ENCODE peak calls at places on chromosome 1, in ten cellular contexts. One of them, this sample, is unnamed.

GRCh38 chr1:112761714-112762480 is 46.8 kb upstream of the PPM1J start:
- DNase-seq in transverse colon: no peak
- DNase-seq in progenitor cell of endocrine pancreas: no peak
- DNase-seq in cardiac muscle cell: no peak
- DNase-seq in GM20000: no peak
- DNase-seq in fibroblast of mammary gland: no peak
- DNase-seq in CD8-positive, alpha-beta T cell: no peak
- DNase-seq in body of pancreas: no peak
- DNase-seq in astrocyte: no peak
- DNase-seq in Caco-2: no peak
- DNase-seq in this sample: no peak

GRCh38 chr1:180530501-180530900 is 28.1 kb upstream of the ACBD6 start:
- DNase-seq in Caco-2: no peak
- DNase-seq in CD8-positive, alpha-beta T cell: no peak
- DNase-seq in GM20000: no peak
- DNase-seq in body of pancreas: peak; percentile 55
- DNase-seq in fibroblast of mammary gland: peak; percentile 57
- DNase-seq in transverse colon: peak; percentile 11
- DNase-seq in progenitor cell of endocrine pancreas: no peak
- DNase-seq in astrocyte: peak; percentile 93
- DNase-seq in cardiac muscle cell: peak; percentile 92
- DNase-seq in this sample: peak; percentile 91

GRCh38 chr1:116918714-116919357 is 9.1 kb downstream of the PTGFRN start:
- DNase-seq in Caco-2: no peak
- DNase-seq in GM20000: no peak
- DNase-seq in transverse colon: no peak
- DNase-seq in cardiac muscle cell: no peak
- DNase-seq in body of pancreas: no peak
- DNase-seq in progenitor cell of endocrine pancreas: no peak
- DNase-seq in fibroblast of mammary gland: no peak
- DNase-seq in CD8-positive, alpha-beta T cell: no peak
- DNase-seq in astrocyte: no peak
- DNase-seq in this sample: no peak

GRCh38 chr1:54619749-54620148 is 3.6 kb downstream of the FAM151A start:
- DNase-seq in body of pancreas: no peak
- DNase-seq in progenitor cell of endocrine pancreas: no peak
- DNase-seq in Caco-2: no peak
- DNase-seq in GM20000: no peak
- DNase-seq in cardiac muscle cell: no peak
- DNase-seq in CD8-positive, alpha-beta T cell: no peak
- DNase-seq in astrocyte: no peak
- DNase-seq in transverse colon: no peak
- DNase-seq in fibroblast of mammary gland: no peak
- DNase-seq in this sample: no peak

GRCh38 chr1:185555743-185556142 is 178.4 kb upstream of the HMCN1 start:
- DNase-seq in CD8-positive, alpha-beta T cell: no peak
- DNase-seq in cardiac muscle cell: no peak
- DNase-seq in fibroblast of mammary gland: no peak
- DNase-seq in progenitor cell of endocrine pancreas: no peak
- DNase-seq in transverse colon: no peak
- DNase-seq in body of pancreas: no peak
- DNase-seq in astrocyte: no peak
- DNase-seq in Caco-2: no peak
- DNase-seq in GM20000: no peak
- DNase-seq in this sample: no peak

GRCh38 chr1:111857251-111857651 is 101.5 kb downstream of the DDX20 start:
- DNase-seq in body of pancreas: peak; percentile 38
- DNase-seq in progenitor cell of endocrine pancreas: no peak
- DNase-seq in CD8-positive, alpha-beta T cell: no peak
- DNase-seq in cardiac muscle cell: no peak
- DNase-seq in Caco-2: no peak
- DNase-seq in transverse colon: no peak
- DNase-seq in GM20000: no peak
- DNase-seq in astrocyte: no peak
- DNase-seq in fibroblast of mammary gland: no peak
- DNase-seq in this sample: no peak

GRCh38 chr1:167544447-167544846 is 9.1 kb downstream of the CREG1 start:
- DNase-seq in fibroblast of mammary gland: no peak
- DNase-seq in transverse colon: peak; percentile 18
- DNase-seq in GM20000: no peak
- DNase-seq in body of pancreas: no peak
- DNase-seq in Caco-2: no peak
- DNase-seq in cardiac muscle cell: no peak
- DNase-seq in CD8-positive, alpha-beta T cell: no peak
- DNase-seq in progenitor cell of endocrine pancreas: no peak
- DNase-seq in astrocyte: no peak
- DNase-seq in this sample: no peak

GRCh38 chr1:94068831-94069648 is 51.9 kb downstream of the ABCA4 start:
- DNase-seq in CD8-positive, alpha-beta T cell: no peak
- DNase-seq in GM20000: no peak
- DNase-seq in fibroblast of mammary gland: no peak
- DNase-seq in progenitor cell of endocrine pancreas: no peak
- DNase-seq in Caco-2: peak; percentile 69
- DNase-seq in transverse colon: peak; percentile 55
- DNase-seq in astrocyte: peak; percentile 73
- DNase-seq in cardiac muscle cell: peak; percentile 58
- DNase-seq in body of pancreas: peak; percentile 90
- DNase-seq in this sample: no peak

GRCh38 chr1:183416850-183417690 is 1.1 kb downstream of the NMNAT2 start:
- DNase-seq in GM20000: no peak
- DNase-seq in astrocyte: peak; percentile 37
- DNase-seq in Caco-2: no peak
- DNase-seq in CD8-positive, alpha-beta T cell: no peak
- DNase-seq in body of pancreas: peak; percentile 51
- DNase-seq in progenitor cell of endocrine pancreas: peak; percentile 81
- DNase-seq in cardiac muscle cell: peak; percentile 78
- DNase-seq in fibroblast of mammary gland: peak; percentile 54
- DNase-seq in transverse colon: peak; percentile 31
- DNase-seq in this sample: peak; percentile 39

GRCh38 chr1:16617778-16618580 is 4.6 kb upstream of the NBPF1 start:
- DNase-seq in astrocyte: no peak
- DNase-seq in progenitor cell of endocrine pancreas: peak; percentile 10
- DNase-seq in fibroblast of mammary gland: no peak
- DNase-seq in CD8-positive, alpha-beta T cell: no peak
- DNase-seq in GM20000: no peak
- DNase-seq in cardiac muscle cell: no peak
- DNase-seq in Caco-2: peak; percentile 19
- DNase-seq in transverse colon: no peak
- DNase-seq in body of pancreas: no peak
- DNase-seq in this sample: no peak

GRCh38 chr1:192979542-192979941 is 79.6 kb downstream of the UCHL5 start:
- DNase-seq in GM20000: no peak
- DNase-seq in Caco-2: no peak
- DNase-seq in cardiac muscle cell: no peak
- DNase-seq in progenitor cell of endocrine pancreas: no peak
- DNase-seq in astrocyte: peak; percentile 43
- DNase-seq in body of pancreas: no peak
- DNase-seq in CD8-positive, alpha-beta T cell: no peak
- DNase-seq in transverse colon: no peak
- DNase-seq in fibroblast of mammary gland: no peak
- DNase-seq in this sample: no peak

GRCh38 chr1:154501423-154502065 is 475 bp upstream of the TDRD10 start:
- DNase-seq in transverse colon: peak; percentile 37
- DNase-seq in CD8-positive, alpha-beta T cell: no peak
- DNase-seq in body of pancreas: peak; percentile 30
- DNase-seq in cardiac muscle cell: peak; percentile 40
- DNase-seq in Caco-2: no peak
- DNase-seq in progenitor cell of endocrine pancreas: no peak
- DNase-seq in GM20000: peak; percentile 58
- DNase-seq in astrocyte: no peak
- DNase-seq in fibroblast of mammary gland: no peak
- DNase-seq in this sample: no peak

GRCh38 chr1:163875927-163876320 is 554.2 kb downstream of the NUF2 start:
- DNase-seq in transverse colon: no peak
- DNase-seq in fibroblast of mammary gland: peak; percentile 89
- DNase-seq in GM20000: no peak
- DNase-seq in CD8-positive, alpha-beta T cell: no peak
- DNase-seq in body of pancreas: peak; percentile 8
- DNase-seq in astrocyte: peak; percentile 72
- DNase-seq in progenitor cell of endocrine pancreas: no peak
- DNase-seq in cardiac muscle cell: peak; percentile 78
- DNase-seq in Caco-2: no peak
- DNase-seq in this sample: peak; percentile 97

DNA sequence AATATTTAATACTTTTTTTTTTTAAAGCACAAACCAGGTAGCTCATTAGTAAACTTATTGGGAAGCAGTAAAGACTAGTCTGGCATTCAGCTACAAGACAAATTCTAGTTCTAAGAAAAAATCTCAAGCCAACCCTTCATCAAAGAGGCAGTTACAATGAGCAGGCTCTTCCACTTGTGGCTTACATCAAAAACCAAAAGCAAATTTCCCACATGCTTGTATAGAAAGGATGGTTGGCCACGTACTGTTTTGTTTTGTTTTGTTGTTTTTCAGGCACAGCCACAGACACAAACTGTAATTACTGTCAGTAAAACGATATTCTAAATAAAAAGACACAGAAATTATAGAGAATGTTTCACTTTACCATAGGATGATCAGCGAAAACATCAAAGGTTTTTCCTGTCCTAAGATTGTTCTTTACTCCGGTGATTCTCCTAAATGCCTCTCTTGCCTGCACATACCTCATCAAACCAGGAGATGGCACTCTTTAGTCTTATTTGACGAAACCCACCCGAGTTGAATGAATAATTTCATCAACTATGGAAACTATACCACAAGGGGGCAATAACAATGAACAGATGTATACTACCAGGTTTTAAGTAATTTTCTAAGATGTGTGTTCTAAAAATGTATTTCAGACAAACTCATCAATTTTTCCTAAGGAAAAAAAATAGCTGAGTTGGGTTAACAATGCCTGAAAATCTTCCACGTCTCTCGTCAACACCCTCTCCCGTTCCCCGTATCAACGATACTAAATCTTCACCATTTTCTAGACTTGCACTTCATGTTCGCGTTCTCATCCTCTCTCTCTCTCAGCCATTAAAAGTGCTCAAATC is 26.9 kb downstream of the RPL5 start:
- DNase-seq in progenitor cell of endocrine pancreas: peak; percentile 28
- DNase-seq in body of pancreas: peak; percentile 84
- DNase-seq in transverse colon: peak; percentile 59
- DNase-seq in cardiac muscle cell: peak; percentile 88
- DNase-seq in GM20000: peak; percentile 61
- DNase-seq in Caco-2: peak; percentile 46
- DNase-seq in fibroblast of mammary gland: peak; percentile 86
- DNase-seq in astrocyte: peak; percentile 52
- DNase-seq in CD8-positive, alpha-beta T cell: peak; percentile 9
- DNase-seq in this sample: peak; percentile 82
- TF ChIP-seq CTCF in progenitor cell of endocrine pancreas: peak; percentile 94
- TF ChIP-seq CTCF in body of pancreas: peak; percentile 99
- TF ChIP-seq CTCF in transverse colon: peak; percentile 88
- TF ChIP-seq CTCF in cardiac muscle cell: peak; percentile 93
- TF ChIP-seq CTCF in GM20000: peak; percentile 73
- TF ChIP-seq CTCF in Caco-2: peak; percentile 67
- TF ChIP-seq CTCF in fibroblast of mammary gland: peak; percentile 96
- TF ChIP-seq CTCF in astrocyte: peak; percentile 100
- TF ChIP-seq CTCF in CD8-positive, alpha-beta T cell: peak; percentile 98
- TF ChIP-seq CTCF in this sample: peak; percentile 99

DNA sequence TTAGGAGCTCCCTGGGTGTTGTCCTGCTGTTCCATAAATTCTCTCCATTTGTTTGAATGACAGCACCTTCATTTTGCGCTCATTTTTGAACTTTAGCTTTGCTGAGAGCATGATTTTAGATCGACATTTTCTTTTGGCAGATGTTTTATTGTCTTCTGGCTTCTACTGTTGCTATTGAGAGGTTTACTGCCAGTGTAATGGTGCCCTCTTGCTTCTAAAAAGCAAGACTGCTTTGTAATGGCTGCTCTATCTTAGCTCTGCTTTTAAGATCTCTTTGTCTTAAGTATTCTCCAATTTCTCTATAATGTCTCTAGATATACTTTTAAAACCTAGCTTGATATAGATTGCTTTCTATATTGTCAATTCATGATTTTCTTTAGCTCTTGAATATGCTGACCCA is 27.8 kb downstream of the THEM4 start:
- DNase-seq in Caco-2: no peak
- DNase-seq in transverse colon: no peak
- DNase-seq in CD8-positive, alpha-beta T cell: no peak
- DNase-seq in GM20000: no peak
- DNase-seq in body of pancreas: no peak
- DNase-seq in progenitor cell of endocrine pancreas: no peak
- DNase-seq in astrocyte: no peak
- DNase-seq in fibroblast of mammary gland: no peak
- DNase-seq in cardiac muscle cell: no peak
- DNase-seq in this sample: no peak
- TF ChIP-seq CTCF in Caco-2: no peak
- TF ChIP-seq CTCF in transverse colon: peak; percentile 5
- TF ChIP-seq CTCF in CD8-positive, alpha-beta T cell: no peak
- TF ChIP-seq CTCF in GM20000: no peak
- TF ChIP-seq CTCF in body of pancreas: peak; percentile 25
- TF ChIP-seq CTCF in progenitor cell of endocrine pancreas: no peak
- TF ChIP-seq CTCF in astrocyte: no peak
- TF ChIP-seq CTCF in fibroblast of mammary gland: no peak
- TF ChIP-seq CTCF in cardiac muscle cell: no peak
- TF ChIP-seq CTCF in this sample: no peak

DNA sequence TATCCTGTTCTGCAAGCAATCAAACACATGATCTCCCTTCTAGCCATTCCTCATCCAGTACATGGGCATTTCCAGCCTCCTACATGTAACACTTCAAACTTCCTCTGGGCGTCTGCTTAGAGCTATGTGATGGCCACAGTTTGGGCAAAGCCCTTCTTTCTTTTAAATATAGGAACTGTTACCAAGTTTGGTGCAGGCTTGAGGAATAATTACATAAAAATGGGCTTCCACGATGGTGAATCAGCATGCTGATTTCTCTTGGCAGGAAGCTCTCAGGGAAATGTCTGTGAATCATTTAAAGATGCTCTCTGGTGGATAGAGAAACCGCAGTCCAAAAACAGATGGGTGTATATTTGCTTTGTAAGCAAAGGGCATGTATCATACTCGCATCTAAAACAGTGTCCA is 176.9 kb upstream of the FMN2 start:
- DNase-seq in transverse colon: no peak
- DNase-seq in astrocyte: peak; percentile 86
- DNase-seq in cardiac muscle cell: peak; percentile 9
- DNase-seq in fibroblast of mammary gland: peak; percentile 96
- DNase-seq in CD8-positive, alpha-beta T cell: no peak
- DNase-seq in GM20000: no peak
- DNase-seq in progenitor cell of endocrine pancreas: no peak
- DNase-seq in body of pancreas: no peak
- DNase-seq in Caco-2: no peak
- DNase-seq in this sample: peak; percentile 94
- TF ChIP-seq CTCF in transverse colon: no peak
- TF ChIP-seq CTCF in astrocyte: peak; percentile 24
- TF ChIP-seq CTCF in cardiac muscle cell: no peak
- TF ChIP-seq CTCF in fibroblast of mammary gland: peak; percentile 39
- TF ChIP-seq CTCF in CD8-positive, alpha-beta T cell: no peak
- TF ChIP-seq CTCF in GM20000: no peak
- TF ChIP-seq CTCF in progenitor cell of endocrine pancreas: no peak
- TF ChIP-seq CTCF in body of pancreas: no peak
- TF ChIP-seq CTCF in Caco-2: no peak
- TF ChIP-seq CTCF in this sample: peak; percentile 60

DNA sequence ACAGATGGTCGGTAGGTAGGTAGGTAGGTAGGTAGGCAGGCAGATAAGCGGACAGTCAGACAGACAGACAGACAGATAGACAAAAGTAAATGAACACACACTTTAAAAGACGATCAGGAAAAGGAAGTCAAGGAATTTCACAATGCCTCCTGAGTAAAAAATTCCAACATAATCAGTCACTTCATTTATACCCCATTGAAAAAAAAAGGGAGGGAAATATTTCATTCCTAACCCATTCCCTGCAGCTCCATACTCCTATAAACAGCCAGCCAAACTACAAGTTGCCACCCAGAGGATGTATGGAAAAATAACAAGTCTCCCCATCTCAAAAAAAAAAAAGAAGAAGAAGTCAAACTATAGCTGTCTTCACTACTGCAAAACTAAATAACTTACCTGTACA is 43.4 kb downstream of the ZZZ3 start:
- DNase-seq in transverse colon: no peak
- DNase-seq in fibroblast of mammary gland: peak; percentile 61
- DNase-seq in body of pancreas: no peak
- DNase-seq in GM20000: no peak
- DNase-seq in Caco-2: no peak
- DNase-seq in CD8-positive, alpha-beta T cell: no peak
- DNase-seq in progenitor cell of endocrine pancreas: no peak
- DNase-seq in astrocyte: peak; percentile 15
- DNase-seq in cardiac muscle cell: peak; percentile 57
- DNase-seq in this sample: peak; percentile 59
- TF ChIP-seq CTCF in transverse colon: no peak
- TF ChIP-seq CTCF in fibroblast of mammary gland: peak; percentile 10
- TF ChIP-seq CTCF in body of pancreas: no peak
- TF ChIP-seq CTCF in GM20000: no peak
- TF ChIP-seq CTCF in Caco-2: no peak
- TF ChIP-seq CTCF in CD8-positive, alpha-beta T cell: no peak
- TF ChIP-seq CTCF in progenitor cell of endocrine pancreas: no peak
- TF ChIP-seq CTCF in astrocyte: no peak
- TF ChIP-seq CTCF in cardiac muscle cell: no peak
- TF ChIP-seq CTCF in this sample: no peak